ENCODE peak calls at places on chromosomes 11 and 22, in four cellular contexts. V, P, K and S are unnamed samples.
A peak's percentile ranks its signal among the peaks of the same experiment; 100 is the strongest.

GRCh38 chr22:37060801-37061610 is 9.5 kb downstream of the KCTD17 start:
- DNase-seq in V (no peak), P (no peak), K (no peak), S (no peak)

GRCh38 chr11:88629496-88629895 is 292.0 kb upstream of the CTSC start:
- DNase-seq in V (no peak), P (no peak), K (no peak), S (peak; percentile 4)

GRCh38 chr22:35409783-35410662 is 10.1 kb downstream of the MCM5 start:
- DNase-seq in V (no peak), P (no peak), K (peak; percentile 19), S (no peak)

GRCh38 chr22:23263651-23264555 is 83.6 kb downstream of the BCR start:
- DNase-seq in V (no peak), P (no peak), K (no peak), S (no peak)

GRCh38 chr11:105524286-105524685 is 85.6 kb upstream of the GRIA4 start:
- DNase-seq in V (no peak), P (no peak), K (no peak), S (no peak)

GRCh38 chr22:30866216-30866615 is 102.4 kb downstream of the MORC2 start:
- DNase-seq in V (no peak), P (no peak), K (no peak), S (no peak)

GRCh38 chr11:9688716-9689511 is 25.0 kb downstream of the SWAP70 start:
- DNase-seq in V (no peak), P (no peak), K (peak; percentile 30), S (peak; percentile 65)

GRCh38 chr11:9936754-9937153 is 272.9 kb downstream of the SWAP70 start:
- DNase-seq in V (no peak), P (no peak), K (no peak), S (no peak)

GRCh38 chr11:16926868-16927267 is 87.3 kb downstream of the PLEKHA7 start:
- DNase-seq in V (no peak), P (no peak), K (no peak), S (no peak)